ENCODE peak calls at places on chromosomes 16 and 17, in seven cellular contexts. S is endothelial cell of umbilical vein; H is neural progenitor cell; M is ovary; C is left lung; D is upper lobe of right lung; L is naive thymus-derived CD4-positive, alpha-beta T cell. V is an unnamed sample. For H3K4me1, the result is how much of the 10 kb centered on the place peaks cover.

GRCh38 chr17:46968896-46969295 is 10.2 kb downstream of the RPRML start:
- DNase-seq in H (no peak), S (no peak), L (no peak), C (no peak), D (no peak), M (no peak), V (peak)

GRCh38 chr17:68835061-68835460 is 120.1 kb downstream of the ABCA8 start:
- DNase-seq in C (no peak), L (no peak), S (peak), H (no peak), D (no peak), M (no peak), V (no peak)

GRCh38 chr16:30367349-30368009 is 2.8 kb downstream of the TBC1D10B start:
- DNase-seq in M (no peak), S (no peak), D (no peak), C (no peak), H (no peak), L (no peak), V (no peak)

GRCh38 chr16:77944631-77945030 is 77.7 kb upstream of the CLEC3A start:
- DNase-seq in S (no peak), L (no peak), C (no peak), D (no peak), H (no peak), M (no peak), V (no peak)

GRCh38 chr17:17899486-17899885 is 62.7 kb upstream of the SREBF1 start:
- DNase-seq in M (no peak), C (no peak), H (no peak), D (no peak), L (no peak), S (no peak), V (peak)

GRCh38 chr16:27721548-27722265 is 171.8 kb downstream of the KATNIP start:
- DNase-seq in D (peak), C (no peak), L (no peak), M (peak), H (no peak), S (no peak), V (peak)

GRCh38 chr16:73011926-73012325 is 36.0 kb downstream of the ZFHX3 start:
- DNase-seq in C (no peak), S (no peak), H (no peak), D (no peak), L (no peak), M (no peak), V (no peak)

GRCh38 chr16:88907768-88908167 is 41.3 kb upstream of the PABPN1L start:
- DNase-seq in H (no peak), M (no peak), S (no peak), L (no peak), C (no peak), D (no peak), V (no peak)

GRCh38 chr16:9072806-9073341 is 18.6 kb upstream of the HAPSTR1 start:
- DNase-seq in H (no peak), M (no peak), D (no peak), S (no peak), C (no peak), L (no peak), V (no peak)

GRCh38 chr16:84887207-84887606 is 67.4 kb downstream of the CRISPLD2 start:
- DNase-seq in L (no peak), M (no peak), S (no peak), D (no peak), C (no peak), H (no peak), V (no peak)

GRCh38 chr17:57874434-57875108 is 24.7 kb upstream of the MRPS23 start:
- DNase-seq in C (peak), L (no peak), S (peak), H (peak), D (no peak), M (peak), V (peak)

GRCh38 chr17:386145-386876 is 33.7 kb upstream of the RPH3AL start:
- DNase-seq in S (peak), D (peak), L (peak), C (peak), H (peak), M (peak), V (peak)

GRCh38 chr17:81387235-81388060 is 7.8 kb upstream of the BAHCC1 start:
- DNase-seq in S (peak), H (peak), L (no peak), C (no peak), D (peak), M (peak), V (peak)

GRCh38 chr17:76208120-76208519 is 32.2 kb downstream of the RNF157 start:
- DNase-seq in L (no peak), D (no peak), C (no peak), H (no peak), S (no peak), M (no peak), V (no peak)

GRCh38 chr17:65554568-65555223 is 6.8 kb downstream of the AXIN2 start:
- DNase-seq in D (no peak), L (no peak), M (peak), H (peak), S (no peak), C (peak), V (no peak)

GRCh38 chr16:69040144-69040909 is 65.1 kb upstream of the HAS3 start:
- DNase-seq in H (no peak), D (no peak), S (peak), L (no peak), M (no peak), C (no peak), V (no peak)

GRCh38 chr17:57735230-57735629 is 9.9 kb downstream of the CCDC182 start:
- DNase-seq in C (no peak), D (no peak), S (no peak), H (no peak), L (no peak), M (no peak), V (no peak)

GRCh38 chr17:74642556-74642955 is 19.0 kb upstream of the CD300E start:
- DNase-seq in D (no peak), L (no peak), S (no peak), H (no peak), C (no peak), M (no peak), V (no peak)

GRCh38 chr17:72555052-72555451 is 434.2 kb downstream of the SOX9 start:
- DNase-seq in M (no peak), H (no peak), C (no peak), S (no peak), D (no peak), L (no peak), V (no peak)

GRCh38 chr16:68265078-68265925 is 976 bp downstream of the SLC7A6 start:
- DNase-seq in S (peak), M (no peak), H (peak), L (no peak), C (peak), D (peak), V (peak)

GRCh38 chr17:65562206-65562531 is 721 bp upstream of the AXIN2 start:
- DNase-seq in C (no peak), H (no peak), M (no peak), L (no peak), D (no peak), S (peak), V (no peak)

GRCh38 chr16:89287777-89288576 is 70.5 kb downstream of the ZNF778 start:
- DNase-seq in D (no peak), L (no peak), M (no peak), H (no peak), S (no peak), C (peak), V (no peak)

GRCh38 chr16:81499576-81500380 is 55.2 kb downstream of the CMIP start:
- DNase-seq in L (no peak), C (peak), D (no peak), S (no peak), M (no peak), H (no peak), V (peak)

GRCh38 chr16:62225675-62226074 is 189.4 kb upstream of the CDH8 start:
- DNase-seq in C (peak), D (peak), L (no peak), M (no peak), S (no peak), H (peak), V (peak)

GRCh38 chr17:17551361-17551760 is 40.1 kb downstream of the PEMT start:
- DNase-seq in L (no peak), D (no peak), H (peak), M (no peak), C (peak), S (no peak), V (no peak)

GRCh38 chr17:56291226-56291805 is 138.0 kb downstream of the ANKFN1 start:
- DNase-seq in M (no peak), C (no peak), D (no peak), L (no peak), S (peak), H (no peak), V (no peak)

GRCh38 chr17:82636626-82637598 is 11.3 kb downstream of the WDR45B start:
- DNase-seq in L (no peak), M (no peak), S (peak), C (peak), H (no peak), D (no peak), V (peak)

GRCh38 chr17:48577946-48578615 is at the start of gene HOXB4:
- DNase-seq in H (peak), L (peak), D (no peak), M (no peak), S (peak), C (peak), V (peak)

GRCh38 chr17:34226011-34226410 is 29.1 kb upstream of the CCL2 start:
- DNase-seq in S (no peak), L (no peak), H (no peak), M (no peak), C (no peak), D (no peak), V (no peak)

GRCh38 chr16:916400-916799 is 54.4 kb downstream of the LMF1 start:
- DNase-seq in C (peak), M (no peak), S (no peak), D (no peak), H (no peak), L (no peak), V (no peak)

GRCh38 chr16:9139965-9140364 is 48.5 kb downstream of the HAPSTR1 start:
- DNase-seq in D (peak), M (no peak), S (no peak), L (no peak), H (peak), C (no peak), V (no peak)

GRCh38 chr17:49843774-49844350 is 4.0 kb downstream of the TAC4 start:
- DNase-seq in M (no peak), C (no peak), L (no peak), H (peak), D (peak), S (peak), V (peak)
- H3K4me1 ChIP-seq in M (under half), C (under half), L (under half), H (under half), D (under half), S (under half), V (under half)

GRCh38 chr16:56787185-56787584 is 57.3 kb downstream of the NUP93 start:
- DNase-seq in C (no peak), S (no peak), L (no peak), H (peak), M (no peak), D (no peak), V (no peak)
- H3K4me1 ChIP-seq in C (under half), S (under half), L (under half), H (half or more), M (under half), D (under half), V (under half)

DNA sequence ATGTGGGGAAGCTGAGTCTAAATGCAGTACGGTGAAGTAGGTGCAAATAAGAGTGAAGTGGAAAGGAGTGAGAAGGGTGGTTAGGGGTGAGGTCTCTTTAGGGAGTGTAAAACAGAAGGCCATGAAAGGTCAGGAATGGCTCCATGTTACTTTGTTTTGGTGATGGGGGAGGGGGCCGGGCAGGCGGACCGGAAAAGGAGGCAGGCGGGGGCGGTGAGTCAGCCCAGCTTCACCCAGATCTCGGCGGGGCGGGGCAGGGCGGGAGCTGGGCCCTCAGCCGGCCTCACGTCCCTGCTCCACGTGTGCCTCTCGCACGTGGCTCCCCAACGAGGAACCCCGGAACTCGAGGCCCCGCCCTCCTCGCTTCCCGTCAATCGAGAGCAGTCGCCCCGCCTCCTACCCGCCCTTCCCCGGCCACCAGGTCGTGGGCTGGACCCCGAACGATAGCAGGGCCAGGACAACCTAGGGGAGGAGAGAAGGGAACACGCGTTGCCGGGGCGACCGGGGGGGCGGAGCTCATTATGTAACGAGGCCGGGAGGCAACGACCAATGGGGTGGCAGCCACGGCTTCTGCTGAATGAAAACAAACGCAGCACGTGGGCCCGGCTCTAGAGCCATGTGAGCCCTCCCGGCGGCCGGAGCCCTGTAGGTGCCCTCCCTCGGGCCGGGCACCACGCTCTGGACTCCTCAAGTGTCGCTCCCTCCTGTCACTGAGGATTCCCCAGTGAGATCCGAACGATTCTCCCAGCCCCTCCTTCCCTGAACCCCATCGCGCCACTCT is 1.4 kb downstream of the NR1D1 start:
- DNase-seq in D (peak), C (peak), L (peak), M (peak), S (peak), H (peak), V (peak)
- H3K4me1 ChIP-seq in D (half or more), C (under half), L (half or more), M (under half), S (under half), H (under half), V (under half)

GRCh38 chr17:63700528-63701441 is 860 bp upstream of the LIMD2 start:
- DNase-seq in H (peak), C (peak), S (peak), D (peak), L (peak), M (no peak), V (peak)
- H3K4me1 ChIP-seq in H (under half), C (under half), S (under half), D (under half), L (under half), M (under half), V (under half)

GRCh38 chr17:41010421-41010820 is 1.5 kb upstream of the KRTAP3-1 start:
- DNase-seq in H (no peak), S (no peak), C (no peak), D (no peak), L (no peak), M (no peak), V (no peak)
- H3K4me1 ChIP-seq in H (under half), S (under half), C (under half), D (under half), L (under half), M (under half), V (under half)

DNA sequence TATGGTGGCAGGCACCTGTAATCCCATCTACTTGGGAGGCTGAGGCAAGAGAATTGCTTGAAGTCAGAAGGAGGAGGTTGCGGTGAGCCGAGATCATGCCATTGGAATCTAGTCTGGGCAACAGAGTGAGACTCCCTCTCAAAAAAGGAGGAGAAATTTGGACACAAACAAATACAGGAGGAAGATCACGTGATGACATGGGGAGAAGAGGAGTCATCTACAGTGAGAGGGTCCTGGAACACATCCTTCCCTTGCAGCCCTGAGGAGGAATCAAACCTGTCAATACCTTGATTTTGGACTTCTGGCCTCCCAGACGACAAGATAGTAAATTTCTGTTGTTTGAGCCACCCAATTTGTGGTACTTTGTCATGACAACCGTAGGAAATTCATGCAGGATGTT is 671.9 kb upstream of the EEF2KMT start:
- DNase-seq in C (no peak), M (no peak), S (no peak), L (no peak), H (no peak), D (no peak), V (no peak)
- H3K4me1 ChIP-seq in C (under half), M (under half), S (under half), L (under half), H (under half), D (under half), V (under half)

V was measured in aorta.